ENCODE peak calls at places on chromosomes 12 and 14, in five cellular contexts. O is neuronal stem cell, I is H1, H is mesenchymal stem cell, P is H9. T is an unnamed sample.
A peak's percentile ranks its signal among the peaks of the same experiment; 100 is the strongest.

GRCh38 chr14:48955857-48956256 is 630.3 kb downstream of the RPS29 start:
- DNase-seq in I (no peak), O (no peak), P (no peak), H (no peak), T (no peak)

GRCh38 chr12:47808574-47809380 is 10.9 kb downstream of the HDAC7 start:
- DNase-seq in I (no peak), O (no peak), P (no peak), H (peak; percentile 66), T (no peak)

GRCh38 chr14:29745863-29746262 is 181.8 kb downstream of the PRKD1 start:
- DNase-seq in I (no peak), P (no peak), H (no peak), O (no peak), T (no peak)

GRCh38 chr14:71592361-71592760 is 339.9 kb upstream of the RGS6 start:
- DNase-seq in H (no peak), P (no peak), O (no peak), I (no peak), T (no peak)

GRCh38 chr12:114013601-114014345 is 47.6 kb upstream of the RBM19 start:
- DNase-seq in P (peak; percentile 76), I (peak; percentile 61), O (peak; percentile 51), H (no peak), T (peak; percentile 8)

GRCh38 chr14:100673085-100673806 is 53.4 kb upstream of the DLK1 start:
- DNase-seq in P (peak; percentile 78), I (peak; percentile 73), H (no peak), O (no peak), T (no peak)

GRCh38 chr14:92040431-92041040 is 677 bp upstream of the TRIP11 start:
- DNase-seq in O (peak; percentile 8), I (no peak), H (peak; percentile 46), P (no peak), T (peak; percentile 67)

GRCh38 chr12:54017845-54018607 is 9.2 kb downstream of the HOXC8 start:
- DNase-seq in O (no peak), H (peak; percentile 96), P (peak; percentile 93), I (peak; percentile 83), T (peak; percentile 59)

GRCh38 chr12:89731614-89732013 is 23.0 kb upstream of the ATP2B1 start:
- DNase-seq in H (peak; percentile 81), O (no peak), P (no peak), I (no peak), T (no peak)

GRCh38 chr12:113230315-113231274 is 9.3 kb downstream of the TPCN1 start:
- DNase-seq in I (no peak), P (no peak), O (no peak), H (no peak), T (peak; percentile 49)

GRCh38 chr12:15996254-15996653 is 85.1 kb downstream of the DERA start:
- DNase-seq in P (peak; percentile 55), O (no peak), I (no peak), H (peak; percentile 34), T (no peak)

GRCh38 chr12:27236498-27236897 is 7.6 kb upstream of the STK38L start:
- DNase-seq in H (peak; percentile 57), P (no peak), O (no peak), I (no peak), T (peak; percentile 55)

GRCh38 chr12:22543246-22544037 is 900 bp downstream of the C2CD5 start:
- DNase-seq in O (peak; percentile 27), P (peak; percentile 46), H (no peak), I (peak; percentile 53), T (peak; percentile 35)

GRCh38 chr12:123269980-123270379 is 1.7 kb downstream of the CDK2AP1 start:
- DNase-seq in O (no peak), P (no peak), H (no peak), I (peak; percentile 60), T (peak; percentile 9)

GRCh38 chr12:127343941-127344340 is 923.0 kb upstream of the TMEM132C start:
- DNase-seq in I (no peak), O (no peak), P (no peak), H (no peak), T (no peak)

GRCh38 chr14:80587096-80587724 is 354.3 kb downstream of the CEP128 start:
- DNase-seq in H (peak; percentile 49), O (no peak), I (no peak), P (no peak), T (no peak)

GRCh38 chr14:49366416-49366815 is 219.8 kb downstream of the RPS29 start:
- DNase-seq in H (no peak), I (no peak), P (no peak), O (no peak), T (no peak)

GRCh38 chr12:93135286-93136239 is 206.5 kb upstream of the EEA1 start:
- DNase-seq in P (no peak), I (no peak), H (peak; percentile 46), O (no peak), T (no peak)

GRCh38 chr12:32698285-32698684 is 19.2 kb downstream of the DNM1L start:
- DNase-seq in H (peak; percentile 12), O (no peak), P (no peak), I (no peak), T (no peak)

GRCh38 chr12:43744826-43745225 is 13.8 kb downstream of the PUS7L start:
- DNase-seq in H (no peak), O (no peak), P (no peak), I (no peak), T (no peak)

GRCh38 chr14:102777711-102778615 is 714 bp downstream of the TRAF3 start:
- DNase-seq in P (peak; percentile 27), O (no peak), H (peak; percentile 11), I (no peak), T (peak; percentile 61)

GRCh38 chr12:45518516-45519235 is 210.8 kb upstream of the ARID2 start:
- DNase-seq in O (no peak), H (no peak), I (no peak), P (no peak), T (no peak)

GRCh38 chr14:32331227-32331597 is 2.1 kb downstream of the AKAP6 start:
- DNase-seq in O (peak; percentile 47), P (no peak), I (no peak), H (no peak), T (no peak)

GRCh38 chr14:89267163-89267562 is 149.9 kb downstream of the FOXN3 start:
- DNase-seq in I (no peak), O (no peak), H (no peak), P (no peak), T (no peak)

GRCh38 chr14:70640938-70641547 is 673 bp upstream of the TTC9 start:
- DNase-seq in O (peak; percentile 24), I (peak; percentile 66), H (peak; percentile 81), P (peak; percentile 52), T (peak; percentile 64)

GRCh38 chr12:104355630-104356029 is 52.1 kb downstream of the EID3 start:
- DNase-seq in O (no peak), I (peak; percentile 43), P (peak; percentile 29), H (no peak), T (peak; percentile 40)

GRCh38 chr14:105364100-105364708 is 34.1 kb upstream of the TEX22 start:
- DNase-seq in P (no peak), I (no peak), H (no peak), O (no peak), T (peak; percentile 59)

GRCh38 chr12:6376079-6376941 is 947 bp upstream of the SCNN1A start:
- DNase-seq in H (peak; percentile 56), O (no peak), I (peak; percentile 74), P (peak; percentile 83), T (peak; percentile 57)

GRCh38 chr12:124036117-124037109 is 63.4 kb downstream of the ZNF664 start:
- DNase-seq in P (no peak), O (peak; percentile 36), H (peak; percentile 56), I (peak; percentile 61), T (peak; percentile 66)

GRCh38 chr12:94099191-94099983 is 49.0 kb upstream of the PLXNC1 start:
- DNase-seq in O (no peak), I (no peak), H (no peak), P (no peak), T (peak; percentile 85)

GRCh38 chr14:68593806-68594536 is 198.9 kb downstream of the ZFP36L1 start:
- DNase-seq in I (no peak), O (no peak), P (no peak), H (peak; percentile 73), T (no peak)

GRCh38 chr12:106682594-106683234 is 91.8 kb upstream of the RIC8B start:
- DNase-seq in P (no peak), O (no peak), H (peak; percentile 36), I (peak; percentile 28), T (peak; percentile 6)

GRCh38 chr12:1533602-1534304 is 60.6 kb downstream of the FBXL14 start:
- DNase-seq in P (peak; percentile 25), H (no peak), O (no peak), I (no peak), T (no peak)
- H2AK5ac ChIP-seq in P (no peak overlapping the region), H (no peak overlapping the region), O (peak overlapping the region; percentile 65), I (no peak overlapping the region), T (no peak overlapping the region)

GRCh38 chr14:79111963-79112362 is 941.8 kb downstream of the NRXN3 start:
- DNase-seq in H (no peak), O (no peak), P (no peak), I (no peak), T (no peak)
- H2BK12ac ChIP-seq in H (no peak overlapping the region), O (no peak overlapping the region), P (no peak overlapping the region), I (no peak overlapping the region), T (no peak overlapping the region)

DNA sequence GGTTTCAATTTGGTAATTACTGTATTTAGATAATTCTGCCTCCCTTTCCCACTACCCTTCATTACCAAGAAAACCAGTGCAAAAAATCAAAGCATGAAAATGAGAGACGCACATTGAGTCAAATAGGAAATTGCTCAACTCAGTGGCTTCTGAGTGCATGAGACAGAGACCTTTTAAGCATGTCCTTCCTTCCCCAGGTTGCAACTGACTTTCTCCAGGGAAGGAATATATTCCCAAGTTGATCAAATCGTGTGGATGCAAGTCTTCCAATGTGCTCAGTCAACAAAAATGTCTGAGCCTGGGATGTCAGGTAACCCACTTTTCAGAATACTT is 12.9 kb downstream of the BMP4 start:
- DNase-seq in I (no peak), P (no peak), H (peak; percentile 42), O (no peak), T (no peak)
- H3K23ac ChIP-seq in I (no peak overlapping the region), P (no peak overlapping the region), H (no peak overlapping the region), O (no peak overlapping the region), T (no peak overlapping the region)

GRCh38 chr14:52072266-52072780 is 3.5 kb upstream of the NID2 start:
- DNase-seq in H (no peak), P (no peak), I (no peak), O (no peak), T (peak; percentile 84)

GRCh38 chr14:52071675-52072074 is 2.8 kb upstream of the NID2 start:
- DNase-seq in P (no peak), I (no peak), H (no peak), O (no peak), T (no peak)

GRCh38 chr14:52069617-52070431 is 965 bp upstream of the NID2 start:
- DNase-seq in O (peak; percentile 56), H (peak; percentile 84), I (peak; percentile 81), P (peak; percentile 66), T (no peak)

GRCh38 chr14:52067873-52068740 is 752 bp downstream of the NID2 start:
- DNase-seq in H (peak; percentile 73), O (peak; percentile 43), I (peak; percentile 77), P (peak; percentile 50), T (no peak)

GRCh38 chr14:52068741-52069616 is at the start of gene NID2:
- DNase-seq in P (peak; percentile 91), H (peak; percentile 96), I (peak; percentile 92), O (peak; percentile 89), T (peak; percentile 71)
- H2AK5ac ChIP-seq in P (no peak within 1 kb of the TSS), H (no peak within 1 kb of the TSS), I (no peak within 1 kb of the TSS), O (no peak within 1 kb of the TSS), T (no peak within 1 kb of the TSS)

DNA sequence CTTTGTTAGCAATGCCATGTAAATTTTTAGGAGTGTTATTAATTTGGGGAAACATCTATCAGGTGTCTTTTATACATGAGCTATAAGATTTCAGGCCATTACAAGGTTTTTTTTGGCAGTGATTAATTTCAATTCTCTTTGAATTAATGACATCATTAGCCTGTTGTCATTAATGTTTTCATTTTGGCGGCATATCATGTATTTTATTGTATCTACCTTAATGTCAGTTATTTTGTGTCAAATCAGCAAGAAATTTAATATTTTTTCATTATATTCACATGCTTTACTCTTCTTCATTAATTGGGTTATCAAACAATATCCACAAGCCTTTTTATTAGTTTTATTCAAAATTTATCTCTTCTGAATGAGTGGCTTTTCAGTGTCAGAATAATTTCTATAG is 153.0 kb upstream of the CAND1 start:
- DNase-seq in I (no peak), P (no peak), H (no peak), O (no peak), T (no peak)
- H2BK12ac ChIP-seq in I (no peak overlapping the region), P (no peak overlapping the region), H (no peak overlapping the region), O (no peak overlapping the region), T (no peak overlapping the region)

T was measured in trophoblast cell.